ENCODE peak calls at places on chromosomes 4 and X, in eight cellular contexts. N is amygdala, K is DMS53, O is NCI-H69, W is fibroblast of mammary gland, S is ELR, T is mucosa of gallbladder, E is posterior vena cava. M is an unnamed sample.

GRCh38 chrX:9339603-9340569 is 125.0 kb upstream of the TBL1X start:
- DNase-seq in N (no peak), K (no peak), O (peak), W (no peak), S (no peak), T (no peak), E (no peak), M (peak)

GRCh38 chr4:1004557-1005485 is 6.6 kb upstream of the FGFRL1 start:
- DNase-seq in N (no peak), K (no peak), O (no peak), W (no peak), S (no peak), T (no peak), E (no peak), M (no peak)

GRCh38 chr4:17153572-17153971 is 255.1 kb upstream of the LDB2 start:
- DNase-seq in N (no peak), K (no peak), O (no peak), W (peak), S (no peak), T (no peak), E (no peak), M (no peak)

GRCh38 chrX:134658002-134658401 is 269 bp downstream of the PLAC1 start:
- DNase-seq in N (no peak), K (no peak), O (peak), W (peak), S (no peak), T (no peak), E (no peak), M (no peak)

GRCh38 chr4:7320413-7320812 is 114.3 kb downstream of the PSAPL1 start:
- DNase-seq in N (no peak), K (peak), O (peak), W (no peak), S (no peak), T (no peak), E (no peak), M (no peak)

GRCh38 chr4:82773049-82773448 is 25.5 kb downstream of the SCD5 start:
- DNase-seq in N (peak), K (no peak), O (no peak), W (no peak), S (no peak), T (no peak), E (no peak), M (no peak)

GRCh38 chr4:6221851-6222760 is 21.8 kb upstream of the JAKMIP1 start:
- DNase-seq in N (peak), K (peak), O (peak), W (peak), S (no peak), T (no peak), E (peak), M (no peak)

GRCh38 chrX:54937416-54937815 is 16.8 kb downstream of the TRO start:
- DNase-seq in N (no peak), K (no peak), O (no peak), W (no peak), S (no peak), T (no peak), E (no peak), M (no peak)

GRCh38 chrX:13699183-13699826 is 10.4 kb downstream of the RAB9A start:
- DNase-seq in N (no peak), K (no peak), O (peak), W (peak), S (peak), T (no peak), E (no peak), M (peak)

GRCh38 chr4:11367371-11367770 is 61.3 kb downstream of the HS3ST1 start:
- DNase-seq in N (peak), K (peak), O (peak), W (peak), S (no peak), T (peak), E (peak), M (peak)

GRCh38 chrX:5971300-5971699 is 257.4 kb downstream of the NLGN4X start:
- DNase-seq in N (no peak), K (no peak), O (no peak), W (peak), S (no peak), T (no peak), E (no peak), M (no peak)

GRCh38 chr4:69936566-69936965 is 5.7 kb downstream of the CSN1S1 start:
- DNase-seq in N (no peak), K (no peak), O (no peak), W (peak), S (peak), T (no peak), E (no peak), M (no peak)

GRCh38 chrX:76253432-76253831 is 80.6 kb downstream of the PBDC1 start:
- DNase-seq in N (no peak), K (peak), O (peak), W (peak), S (peak), T (peak), E (no peak), M (peak)

M was measured in RPMI7951.